ENCODE peak calls at places on chromosomes 5 and 9, in eight cellular contexts. P is adrenal gland, U is SK-N-SH, D is hepatocyte, Z is Panc1, N is mucosa of descending colon, E is right lobe of liver, W is body of pancreas. Y is an unnamed sample.

GRCh38 chr5:32540446-32540845 is 44.9 kb upstream of the SUB1 start:
- DNase-seq in P (no peak), D (no peak), W (no peak), Z (no peak), N (no peak), U (no peak), E (no peak), Y (no peak)

GRCh38 chr9:113580041-113580953 is 116.8 kb downstream of the RGS3 start:
- DNase-seq in U (no peak), Z (no peak), E (peak; percentile 87), W (peak; percentile 97), P (peak; percentile 52), D (no peak), N (peak; percentile 92), Y (peak; percentile 66)

GRCh38 chr9:94913550-94913949 is 187.1 kb downstream of the AOPEP start:
- DNase-seq in D (no peak), N (no peak), W (no peak), Z (no peak), U (no peak), E (no peak), P (no peak), Y (no peak)

GRCh38 chr5:118796081-118796480 is 192.3 kb downstream of the DTWD2 start:
- DNase-seq in N (no peak), E (no peak), D (no peak), P (no peak), Z (no peak), U (no peak), W (no peak), Y (no peak)

GRCh38 chr5:74516217-74516636 is 124.3 kb downstream of the ENC1 start:
- DNase-seq in E (no peak), N (no peak), Z (no peak), P (no peak), D (peak; percentile 11), U (no peak), W (no peak), Y (no peak)

GRCh38 chr5:150762216-150762615 is 3.4 kb upstream of the DCTN4 start:
- DNase-seq in N (no peak), P (no peak), E (no peak), D (no peak), Z (no peak), U (no peak), W (no peak), Y (no peak)

GRCh38 chr5:133423618-133424282 is 188.6 kb downstream of the FSTL4 start:
- DNase-seq in D (peak; percentile 78), W (peak; percentile 58), Z (peak; percentile 48), N (no peak), E (peak; percentile 79), P (peak; percentile 74), U (peak; percentile 87), Y (peak; percentile 77)

GRCh38 chr5:156716981-156717380 is 133.1 kb upstream of the PPP1R2B start:
- DNase-seq in W (no peak), Z (no peak), D (no peak), E (no peak), U (no peak), P (no peak), N (no peak), Y (no peak)

GRCh38 chr9:109912082-109912581 is 132.1 kb downstream of the PALM2AKAP2 start:
- DNase-seq in U (no peak), E (no peak), P (no peak), D (no peak), N (no peak), Z (peak; percentile 50), W (no peak), Y (no peak)

GRCh38 chr5:9529513-9529912 is 16.4 kb downstream of the SEMA5A start:
- DNase-seq in U (no peak), W (no peak), E (no peak), P (no peak), Z (no peak), D (no peak), N (no peak), Y (no peak)

GRCh38 chr9:113990975-113991471 is 87.1 kb downstream of the AMBP start:
- DNase-seq in Z (no peak), E (no peak), P (no peak), U (no peak), W (no peak), D (no peak), N (no peak), Y (no peak)

GRCh38 chr5:1040571-1040970 is 32.0 kb downstream of the NKD2 start:
- DNase-seq in Z (no peak), N (no peak), U (no peak), E (no peak), P (no peak), W (no peak), D (no peak), Y (no peak)

GRCh38 chr5:180787025-180787424 is 15.6 kb downstream of the MGAT1 start:
- DNase-seq in N (no peak), D (no peak), E (no peak), Z (no peak), U (no peak), P (no peak), W (no peak), Y (no peak)

GRCh38 chr5:180787711-180788431 is 14.7 kb downstream of the MGAT1 start:
- DNase-seq in W (no peak), P (no peak), N (no peak), U (no peak), Z (no peak), E (no peak), D (no peak), Y (peak; percentile 47)

GRCh38 chr5:180785794-180786221 is 16.8 kb downstream of the MGAT1 start:
- DNase-seq in P (no peak), E (no peak), U (no peak), W (peak; percentile 47), Z (no peak), D (peak; percentile 66), N (no peak), Y (no peak)

GRCh38 chr5:180785151-180785781 is 17.3 kb downstream of the MGAT1 start:
- DNase-seq in D (no peak), U (no peak), Z (no peak), N (no peak), E (no peak), W (peak; percentile 67), P (no peak), Y (no peak)

DNA sequence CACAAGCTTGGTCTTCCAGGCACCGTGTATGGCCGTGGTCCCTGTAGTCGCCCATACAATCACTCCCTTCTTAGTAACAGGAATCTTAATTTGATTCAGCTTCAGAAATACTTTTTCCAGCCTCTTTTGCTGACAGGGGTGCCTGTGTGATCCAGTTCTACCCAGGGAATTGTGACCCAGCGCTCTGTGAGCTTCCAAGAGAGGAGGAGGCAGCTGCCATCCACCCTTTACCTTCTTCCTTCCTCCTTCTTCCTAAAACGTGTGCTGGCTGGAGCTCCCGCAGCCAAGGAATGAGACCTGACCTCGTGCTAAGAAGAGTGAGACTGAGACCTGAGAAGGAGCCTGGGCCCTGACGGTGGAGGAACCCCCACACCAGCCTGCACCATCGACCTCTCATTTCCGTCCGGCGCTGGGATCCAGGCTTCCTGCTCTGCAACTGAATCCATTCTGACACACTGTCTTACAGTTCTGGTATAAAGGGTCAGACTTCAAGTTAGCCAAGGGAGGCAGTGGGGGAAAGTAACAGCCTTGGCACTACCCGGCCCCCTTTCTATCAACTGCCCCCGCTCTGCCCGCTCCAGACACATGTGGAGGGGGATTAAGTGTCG is 16.1 kb downstream of the MGAT1 start:
- DNase-seq in W (no peak), P (no peak), D (no peak), Z (no peak), U (no peak), N (no peak), E (no peak), Y (no peak)
- H3K4me1 ChIP-seq in W (peaks cover 74% of the 10 kb centered on the region), P (peaks cover 33% of the 10 kb centered on the region), D (peaks cover 27% of the 10 kb centered on the region), Z (peaks cover 18% of the 10 kb centered on the region), U (peaks cover 14% of the 10 kb centered on the region), N (peaks cover 5% of the 10 kb centered on the region), E (peaks cover 11% of the 10 kb centered on the region), Y (no peaks in the 10 kb centered on the region)

DNA sequence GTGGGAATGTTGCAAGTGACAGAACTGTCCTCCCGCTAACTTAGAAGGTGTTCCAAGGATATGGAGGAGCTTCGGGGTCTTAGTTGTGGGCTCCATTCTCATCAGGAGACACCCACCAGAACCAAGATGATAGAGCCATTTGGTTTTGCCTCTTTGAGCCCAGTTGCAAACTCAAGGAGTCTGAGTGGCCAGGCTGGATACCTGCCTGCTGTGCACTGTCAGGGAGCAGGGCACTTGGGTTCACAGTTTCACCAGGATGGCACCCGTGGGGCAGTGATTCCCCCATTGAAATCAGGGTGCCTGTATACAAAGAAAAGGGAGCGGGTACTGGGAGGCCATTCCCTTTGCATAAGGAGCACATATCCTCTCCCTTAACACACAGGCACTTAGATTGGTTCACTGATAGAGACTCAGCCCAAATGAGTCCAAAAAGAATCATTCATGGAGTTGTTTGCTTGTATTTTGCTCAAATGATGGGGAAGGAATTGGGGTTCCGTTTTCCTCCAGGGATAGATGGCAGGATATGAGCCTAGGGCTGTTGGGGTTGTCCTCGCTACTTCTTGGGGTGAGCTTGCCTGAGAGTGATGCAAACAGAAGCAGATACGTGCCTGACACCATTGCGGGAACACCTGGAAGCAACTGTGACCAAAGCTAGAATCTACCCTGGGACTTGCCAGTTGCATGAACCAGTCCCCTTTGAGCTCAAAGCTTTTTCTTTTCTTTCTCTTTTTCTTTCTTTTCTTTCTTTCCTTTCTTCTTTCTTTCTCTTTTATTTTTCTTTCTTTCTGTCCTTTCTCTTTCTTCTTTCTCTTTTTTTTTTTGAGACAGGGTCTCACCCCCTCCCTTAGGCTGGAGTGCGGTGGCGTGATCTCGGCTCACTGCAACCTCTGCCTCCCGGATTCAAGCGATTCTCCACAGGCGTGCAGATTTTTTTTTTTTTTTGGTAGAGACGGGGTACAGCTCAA is 1.3 kb upstream of the PRR7 start:
- DNase-seq in E (no peak), N (no peak), D (no peak), P (no peak), Z (no peak), W (no peak), U (no peak), Y (no peak)
- H3K4me3 ChIP-seq in E (no peak overlapping the region), N (no peak overlapping the region), D (no peak overlapping the region), P (no peak overlapping the region), Z (no peak overlapping the region), W (no peak overlapping the region), U (no peak overlapping the region), Y (no peak overlapping the region)

GRCh38 chr9:137621131-137621757 is 2.4 kb downstream of the EHMT1 start:
- DNase-seq in D (no peak), N (peak; percentile 9), E (no peak), U (no peak), W (no peak), P (no peak), Z (no peak), Y (no peak)
- TF ChIP-seq CTCF in D (peak; percentile 21), N (no peak), E (no peak), U (peak; percentile 50), W (peak; percentile 30), P (peak; percentile 40), Z (no peak), Y (peak; percentile 26)

DNA sequence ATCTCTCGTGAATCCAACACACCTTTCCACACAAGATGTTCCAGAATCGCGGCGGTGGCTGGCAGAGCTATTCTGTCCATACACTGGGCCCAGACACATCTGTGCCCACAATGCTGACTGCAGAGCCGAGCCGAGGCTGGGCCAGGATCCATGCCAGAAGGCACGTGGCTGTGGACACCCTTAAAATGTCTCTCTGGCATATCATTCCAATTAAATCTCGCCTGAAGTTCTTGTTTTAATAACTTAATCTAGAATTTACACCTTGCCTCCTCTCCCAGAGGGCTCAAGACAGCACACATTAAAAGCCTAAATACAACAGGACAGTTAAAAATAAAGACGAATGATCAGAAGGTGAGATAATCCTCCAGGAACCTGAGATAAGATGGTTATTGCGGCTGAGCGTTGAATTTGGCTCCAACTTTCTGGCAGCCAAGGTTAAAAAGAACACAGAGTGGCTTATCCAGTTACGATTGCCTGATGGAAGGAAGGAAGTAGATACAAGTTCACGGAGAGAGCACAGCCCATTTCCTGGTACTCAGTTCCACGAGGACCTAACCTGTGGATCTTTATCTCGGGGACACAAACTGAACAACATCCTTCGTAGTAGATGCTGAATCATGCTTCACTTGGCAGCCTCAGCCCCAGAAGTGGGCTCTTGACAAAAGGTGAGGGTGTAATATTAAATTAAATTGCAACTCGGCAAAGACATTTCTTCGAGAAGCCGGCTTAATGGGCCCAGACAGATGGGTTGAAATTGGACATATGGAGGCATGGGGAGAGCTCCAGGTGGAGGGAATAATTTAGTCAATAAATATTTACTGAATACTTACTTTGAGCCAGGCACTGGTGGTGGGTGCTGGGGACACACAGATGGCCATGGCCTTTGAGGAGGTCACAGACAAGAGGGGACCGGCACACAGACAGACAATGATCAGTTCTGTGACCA is 86.0 kb upstream of the TBC1D2 start:
- DNase-seq in U (no peak), W (no peak), N (no peak), E (no peak), D (no peak), Z (no peak), P (no peak), Y (no peak)
- H3K4me1 ChIP-seq in U (no peaks in the 10 kb centered on the region), W (no peaks in the 10 kb centered on the region), N (no peaks in the 10 kb centered on the region), E (no peaks in the 10 kb centered on the region), D (no peaks in the 10 kb centered on the region), Z (no peaks in the 10 kb centered on the region), P (no peaks in the 10 kb centered on the region), Y (no peaks in the 10 kb centered on the region)

Y was measured in Peyer's patch.